ENCODE peak calls at places on chromosomes 6 and 20, in seven cellular contexts. S is GM12878, G is H1, L is HCT116, H is SK-N-SH, I is HepG2, A is K562. R is an unnamed sample.

GRCh38 chr6:69105288-69105687 is 470.2 kb downstream of the ADGRB3 start:
- DNase-seq in A (no peak), S (no peak), H (peak), L (no peak), G (no peak), I (no peak), R (no peak)

GRCh38 chr6:112243861-112244415 is 10.4 kb downstream of the LAMA4 start:
- DNase-seq in L (no peak), S (no peak), G (no peak), I (no peak), H (no peak), A (no peak), R (peak)

GRCh38 chr6:169084067-169084466 is 169.6 kb downstream of the THBS2 start:
- DNase-seq in G (no peak), I (no peak), L (no peak), H (no peak), S (no peak), A (no peak), R (no peak)

GRCh38 chr6:163392533-163392932 is 22.0 kb upstream of the QKI start:
- DNase-seq in L (peak), G (no peak), H (no peak), S (no peak), A (peak), I (no peak), R (no peak)

GRCh38 chr20:9059931-9060330 is 9.0 kb upstream of the PLCB4 start:
- DNase-seq in S (no peak), I (no peak), L (no peak), H (no peak), G (no peak), A (no peak), R (no peak)

GRCh38 chr6:75941509-75941908 is 131.0 kb downstream of the IMPG1 start:
- DNase-seq in A (no peak), I (no peak), H (no peak), L (no peak), S (no peak), G (no peak), R (no peak)

GRCh38 chr6:97689078-97689754 is 406.2 kb upstream of the MMS22L start:
- DNase-seq in A (no peak), I (no peak), H (no peak), S (no peak), L (no peak), G (no peak), R (no peak)

GRCh38 chr6:122400467-122401089 is 1.1 kb downstream of the HSF2 start:
- DNase-seq in G (no peak), L (no peak), S (no peak), H (no peak), A (peak), I (no peak), R (no peak)

GRCh38 chr6:17361013-17361412 is 32.4 kb upstream of the CAP2 start:
- DNase-seq in L (no peak), I (no peak), A (no peak), H (no peak), G (no peak), S (no peak), R (no peak)

GRCh38 chr20:1754306-1754705 is 96.7 kb upstream of the SIRPG start:
- DNase-seq in H (no peak), S (no peak), L (no peak), G (no peak), A (no peak), I (no peak), R (no peak)

GRCh38 chr6:149032599-149033405 is 284.7 kb upstream of the TAB2 start:
- DNase-seq in S (peak), A (no peak), L (no peak), G (no peak), H (peak), I (peak), R (peak)

GRCh38 chr6:50699086-50699886 is 14.0 kb upstream of the TFAP2D start:
- DNase-seq in S (no peak), I (no peak), A (no peak), G (no peak), H (no peak), L (no peak), R (no peak)

GRCh38 chr20:51108638-51109363 is 85.9 kb upstream of the KCNG1 start:
- DNase-seq in L (no peak), H (no peak), S (no peak), I (no peak), G (no peak), A (no peak), R (no peak)

GRCh38 chr6:42050897-42051653 is 751 bp downstream of the TAF8 start:
- DNase-seq in G (no peak), A (peak), L (no peak), I (no peak), S (no peak), H (no peak), R (no peak)

GRCh38 chr20:4216142-4216735 is 200.9 kb upstream of the RNF24 start:
- DNase-seq in S (no peak), L (no peak), H (no peak), G (no peak), A (no peak), I (no peak), R (no peak)

GRCh38 chr6:84061174-84061573 is 27.6 kb downstream of the MRAP2 start:
- DNase-seq in L (no peak), A (no peak), G (no peak), H (no peak), I (no peak), S (no peak), R (no peak)

GRCh38 chr20:10863337-10864060 is 189.7 kb upstream of the JAG1 start:
- DNase-seq in L (peak), H (no peak), I (no peak), A (no peak), S (no peak), G (no peak), R (no peak)

GRCh38 chr20:37543828-37544227 is 16.2 kb upstream of the BLCAP start:
- DNase-seq in S (no peak), H (peak), A (no peak), G (no peak), L (no peak), I (peak), R (no peak)

GRCh38 chr6:37699138-37699766 is 1.6 kb upstream of the MDGA1 start:
- DNase-seq in H (no peak), A (peak), G (no peak), L (peak), S (no peak), I (no peak), R (no peak)

GRCh38 chr6:133208183-133208755 is 32.9 kb upstream of the EYA4 start:
- DNase-seq in L (no peak), A (no peak), I (no peak), G (no peak), H (no peak), S (no peak), R (no peak)

GRCh38 chr6:2706482-2706881 is 44.2 kb downstream of the MYLK4 start:
- DNase-seq in S (no peak), G (no peak), L (no peak), I (no peak), H (no peak), A (no peak), R (no peak)

GRCh38 chr6:93523365-93523764 is 104.0 kb upstream of the EPHA7 start:
- DNase-seq in L (no peak), H (no peak), A (no peak), S (no peak), G (no peak), I (no peak), R (no peak)

GRCh38 chr6:7505196-7505699 is 36.2 kb upstream of the DSP start:
- DNase-seq in S (no peak), L (peak), G (peak), H (peak), A (peak), I (peak), R (no peak)

GRCh38 chr20:61436268-61436667 is 184.2 kb downstream of the CDH4 start:
- DNase-seq in A (no peak), I (no peak), S (no peak), L (no peak), G (no peak), H (no peak), R (no peak)

GRCh38 chr6:4658486-4658885 is 117.7 kb upstream of the CDYL start:
- DNase-seq in I (no peak), H (no peak), A (no peak), L (no peak), G (no peak), S (no peak), R (no peak)

GRCh38 chr6:134119481-134119880 is 67.1 kb upstream of the SLC2A12 start:
- DNase-seq in S (no peak), I (no peak), L (no peak), H (no peak), G (no peak), A (no peak), R (no peak)

GRCh38 chr6:92297101-92297500 is 1122.3 kb downstream of the EPHA7 start:
- DNase-seq in I (no peak), S (no peak), A (no peak), G (no peak), L (no peak), H (no peak), R (no peak)

GRCh38 chr6:37005061-37005810 is at the start of gene FGD2:
- DNase-seq in S (no peak), L (no peak), I (no peak), G (no peak), A (peak), H (no peak), R (no peak)

GRCh38 chr6:108684809-108685329 is 124.2 kb downstream of the FOXO3 start:
- DNase-seq in A (peak), I (no peak), H (peak), S (no peak), L (no peak), G (no peak), R (peak)

GRCh38 chr20:37344506-37345338 is 1.2 kb upstream of the SRC start:
- DNase-seq in A (no peak), I (peak), L (no peak), H (peak), S (no peak), G (no peak), R (peak)

GRCh38 chr6:35973670-35974222 is 50.7 kb downstream of the SLC26A8 start:
- DNase-seq in L (no peak), S (peak), A (peak), H (no peak), G (no peak), I (peak), R (no peak)

GRCh38 chr20:32368930-32369329 is 10.8 kb downstream of the ASXL1 start:
- DNase-seq in H (no peak), L (no peak), S (no peak), G (no peak), A (no peak), I (no peak), R (no peak)

GRCh38 chr6:138580040-138580439 is 80.7 kb upstream of the NHSL1 start:
- DNase-seq in I (no peak), S (no peak), A (no peak), L (no peak), G (no peak), H (no peak), R (no peak)

GRCh38 chr6:148193063-148193680 is 149.5 kb upstream of the SASH1 start:
- DNase-seq in I (no peak), A (no peak), S (no peak), G (no peak), L (no peak), H (no peak), R (peak)

GRCh38 chr6:8207191-8207868 is 105.0 kb upstream of the EEF1E1 start:
- DNase-seq in S (no peak), G (no peak), A (no peak), I (no peak), L (no peak), H (no peak), R (no peak)

GRCh38 chr20:24303393-24303792 is 166.0 kb upstream of the SYNDIG1 start:
- DNase-seq in G (no peak), L (no peak), H (no peak), A (no peak), S (no peak), I (no peak), R (peak)

GRCh38 chr6:89974776-89975175 is 80.5 kb downstream of the GJA10 start:
- DNase-seq in G (no peak), I (no peak), H (no peak), L (no peak), S (no peak), A (no peak), R (no peak)

GRCh38 chr6:18388252-18388651 is 1.1 kb downstream of the RNF144B start:
- DNase-seq in H (no peak), L (no peak), S (no peak), A (no peak), G (no peak), I (no peak), R (no peak)

GRCh38 chr20:43979576-43979975 is 64.9 kb downstream of the TOX2 start:
- DNase-seq in I (no peak), L (no peak), A (no peak), S (no peak), H (no peak), G (no peak), R (no peak)

GRCh38 chr20:43977252-43977651 is 62.6 kb downstream of the TOX2 start:
- DNase-seq in S (no peak), G (no peak), H (no peak), L (no peak), I (no peak), A (no peak), R (no peak)

GRCh38 chr20:43976577-43976976 is 61.9 kb downstream of the TOX2 start:
- DNase-seq in H (no peak), A (no peak), S (no peak), L (no peak), G (no peak), I (no peak), R (no peak)

GRCh38 chr20:43975096-43975768 is 60.6 kb downstream of the TOX2 start:
- DNase-seq in A (no peak), G (no peak), L (peak), I (no peak), H (no peak), S (no peak), R (peak)

DNA sequence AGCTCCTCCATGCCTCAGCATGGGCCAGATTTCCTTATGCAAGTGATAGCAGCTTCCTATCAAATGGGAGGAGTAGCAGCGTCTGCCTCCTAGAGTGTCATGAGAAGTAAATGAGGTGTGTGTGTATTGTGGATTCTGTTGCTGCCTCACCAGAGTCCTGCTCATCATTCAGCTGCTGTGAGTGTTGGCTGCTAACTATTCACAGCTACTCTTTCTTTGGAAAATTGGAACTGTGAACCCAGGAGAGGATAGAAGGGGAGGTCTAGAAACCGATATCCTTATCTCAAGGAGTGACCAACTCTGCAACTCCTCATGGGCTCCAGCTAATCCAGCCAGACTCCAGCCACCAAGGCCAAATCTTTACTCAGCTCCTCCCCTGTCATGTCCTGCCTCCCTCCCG is 63.3 kb downstream of the TOX2 start:
- DNase-seq in S (no peak), G (no peak), I (no peak), L (no peak), A (no peak), H (no peak), R (no peak)
- TF ChIP-seq JUND in S (no peak), G (no peak), I (no peak), L (no peak), A (no peak), H (no peak), R (no peak)

DNA sequence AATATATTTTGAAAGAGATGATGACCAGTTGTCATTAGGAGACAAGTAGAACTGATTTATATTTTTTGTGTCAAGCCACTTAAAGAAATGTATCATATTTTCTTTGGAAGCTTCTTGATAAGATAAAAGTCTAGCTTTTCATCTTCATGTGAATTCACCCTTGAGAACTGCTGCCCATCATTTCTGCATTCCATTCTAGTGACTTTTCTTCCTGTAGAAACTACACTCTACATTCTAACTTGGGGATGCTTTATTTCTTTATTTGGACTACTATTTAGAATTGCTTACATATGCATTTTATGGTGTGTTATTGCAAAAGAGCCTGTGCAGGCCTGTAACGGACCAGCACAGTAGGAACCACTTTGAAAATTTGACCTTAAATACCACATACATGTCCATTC is 335.0 kb upstream of the KCNQ5 start:
- DNase-seq in I (no peak), H (no peak), S (no peak), A (no peak), L (no peak), G (no peak), R (no peak)
- TF ChIP-seq JUND in I (no peak), H (peak), S (no peak), A (no peak), L (no peak), G (no peak), R (no peak)

DNA sequence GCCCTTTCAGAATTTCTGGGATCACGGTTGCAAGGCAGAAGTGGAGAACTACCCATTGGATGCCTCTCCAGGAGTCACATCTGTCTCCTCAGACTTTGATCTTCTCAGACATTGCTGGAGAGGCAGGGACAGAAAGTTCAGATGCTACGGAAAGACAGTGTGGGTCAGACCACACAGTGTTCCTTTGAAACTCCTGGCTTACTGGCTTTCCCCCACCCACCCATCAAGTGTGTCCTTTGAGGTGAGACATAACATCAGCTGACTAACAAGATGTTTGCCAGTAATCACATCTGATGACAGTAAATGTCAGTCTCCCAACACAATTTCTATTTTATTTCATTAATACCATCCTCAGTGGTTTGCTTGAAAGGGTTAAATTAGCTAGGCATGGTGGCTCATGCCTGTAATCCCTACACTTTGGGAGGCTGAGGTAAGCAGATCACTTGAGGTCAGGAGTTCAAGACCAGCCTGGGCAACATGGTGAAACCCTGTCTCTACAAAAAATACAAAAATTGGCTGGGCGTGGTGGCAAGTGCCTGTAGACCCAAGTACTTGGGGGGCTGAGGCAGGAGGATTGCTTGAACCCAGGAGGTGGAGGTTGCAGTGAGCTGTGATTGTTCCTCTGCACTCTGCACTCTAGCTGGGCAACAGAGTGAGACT is 67.2 kb upstream of the SNX9 start:
- DNase-seq in L (no peak), G (no peak), A (no peak), S (no peak), H (no peak), I (no peak), R (no peak)
- TF ChIP-seq JUND in L (no peak), G (no peak), A (no peak), S (no peak), H (no peak), I (no peak), R (no peak)

GRCh38 chr6:54574671-54575070 is 266.4 kb downstream of the TINAG start:
- DNase-seq in H (no peak), G (no peak), S (no peak), I (no peak), A (no peak), L (no peak), R (peak)

DNA sequence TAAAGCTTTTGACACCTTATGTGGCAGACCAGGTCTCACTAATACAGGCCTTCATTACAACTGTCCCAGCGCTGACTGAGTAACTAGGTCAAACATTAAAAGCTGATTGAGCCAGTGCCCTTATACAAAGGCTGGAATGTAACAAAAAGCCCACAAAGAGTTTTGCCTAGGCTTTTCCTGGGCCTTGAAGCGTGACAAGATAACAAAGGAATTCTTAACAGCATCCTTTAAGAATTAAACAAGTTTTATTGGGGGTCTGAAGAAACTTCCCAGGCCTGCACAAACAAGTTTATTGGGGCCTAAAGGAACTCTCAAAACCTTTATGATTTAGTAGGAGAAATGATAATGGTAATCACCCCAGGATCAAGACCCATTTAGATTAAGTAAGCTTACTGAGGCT is 267.6 kb upstream of the FAM83B start:
- DNase-seq in S (no peak), I (no peak), A (no peak), G (no peak), L (no peak), H (no peak), R (no peak)
- TF ChIP-seq JUND in S (no peak), I (no peak), A (no peak), G (no peak), L (no peak), H (no peak), R (no peak)

GRCh38 chr6:151082079-151082478 is 157.7 kb upstream of the AKAP12 start:
- DNase-seq in G (no peak), H (no peak), S (no peak), L (peak), A (no peak), I (peak), R (no peak)
- TF ChIP-seq JUND in G (no peak), H (no peak), S (no peak), L (peak), A (no peak), I (no peak), R (no peak)

GRCh38 chr6:63764318-63764916 is 128.8 kb downstream of the PHF3 start:
- DNase-seq in G (no peak), S (peak), I (peak), H (no peak), L (peak), A (peak), R (no peak)
- TF ChIP-seq JUND in G (no peak), S (no peak), I (no peak), H (no peak), L (no peak), A (no peak), R (no peak)

DNA sequence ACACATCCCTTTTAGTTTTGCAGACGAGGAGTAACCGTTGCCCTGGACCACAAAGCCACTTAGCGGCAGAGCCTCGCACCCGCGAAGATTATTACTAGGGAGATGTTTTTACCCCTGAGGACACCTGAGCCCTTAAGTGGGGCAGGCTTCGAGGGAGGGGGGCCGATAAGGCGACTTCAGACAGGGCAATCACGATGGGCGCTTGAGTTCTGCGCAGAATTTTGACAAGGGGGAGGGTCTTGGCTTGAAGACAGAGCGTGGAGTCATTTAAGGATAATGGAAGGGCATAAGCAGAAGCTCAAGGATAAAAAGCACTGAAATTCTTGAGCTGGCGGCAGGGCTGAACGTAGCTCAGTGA is 629 bp upstream of the TTK start:
- DNase-seq in S (no peak), G (no peak), H (peak), A (peak), L (no peak), I (no peak), R (no peak)
- TF ChIP-seq JUND in S (no peak), G (no peak), H (no peak), A (no peak), L (no peak), I (no peak), R (no peak)

GRCh38 chr6:153048631-153049030 is 46.1 kb upstream of the MTRF1L start:
- DNase-seq in G (no peak), H (no peak), S (no peak), I (no peak), A (no peak), L (no peak), R (no peak)

GRCh38 chr6:153047386-153047785 is 44.9 kb upstream of the MTRF1L start:
- DNase-seq in H (no peak), S (no peak), I (no peak), G (no peak), A (no peak), L (no peak), R (no peak)

GRCh38 chr6:153056308-153056707 is 53.8 kb upstream of the MTRF1L start:
- DNase-seq in I (no peak), S (no peak), A (no peak), G (no peak), H (no peak), L (no peak), R (no peak)

GRCh38 chr6:153051801-153052200 is 49.3 kb upstream of the MTRF1L start:
- DNase-seq in I (no peak), H (no peak), A (no peak), L (no peak), G (no peak), S (no peak), R (no peak)
- TF ChIP-seq JUND in I (no peak), H (no peak), A (no peak), L (no peak), G (no peak), S (no peak), R (no peak)

R was measured in T47D.